ENCODE peak calls at places on chromosomes 13 and 19, in six cellular contexts. One of them, this sample, is unnamed.

GRCh38 chr13:110869805-110870706 is 44.8 kb downstream of the ANKRD10 start:
- DNase-seq in body of pancreas: peak
- DNase-seq in H54: peak
- DNase-seq in nephron progenitor cell: no peak
- DNase-seq in NCI-H146: peak
- DNase-seq in stimulated activated effector memory CD8-positive, alpha-beta T cell treated with anti-CD3 and anti-CD28 coated beads, Interleukin-12 subunit alpha, Interleukin-12 subunit beta, amount 100 ng/mL, for 72 hours: no peak
- DNase-seq in this sample: no peak

GRCh38 chr13:42745655-42746054 is 35.7 kb upstream of the FAM216B start:
- DNase-seq in body of pancreas: no peak
- DNase-seq in H54: no peak
- DNase-seq in nephron progenitor cell: no peak
- DNase-seq in NCI-H146: no peak
- DNase-seq in stimulated activated effector memory CD8-positive, alpha-beta T cell treated with anti-CD3 and anti-CD28 coated beads, Interleukin-12 subunit alpha, Interleukin-12 subunit beta, amount 100 ng/mL, for 72 hours: no peak
- DNase-seq in this sample: no peak

GRCh38 chr13:27789495-27790303 is 2.6 kb upstream of the GSX1 start:
- DNase-seq in body of pancreas: no peak
- DNase-seq in H54: no peak
- DNase-seq in nephron progenitor cell: peak
- DNase-seq in NCI-H146: peak
- DNase-seq in stimulated activated effector memory CD8-positive, alpha-beta T cell treated with anti-CD3 and anti-CD28 coated beads, Interleukin-12 subunit alpha, Interleukin-12 subunit beta, amount 100 ng/mL, for 72 hours: no peak
- DNase-seq in this sample: no peak

GRCh38 chr13:36163303-36163702 is 32.1 kb upstream of the DCLK1 start:
- DNase-seq in body of pancreas: no peak
- DNase-seq in H54: no peak
- DNase-seq in nephron progenitor cell: no peak
- DNase-seq in NCI-H146: peak
- DNase-seq in stimulated activated effector memory CD8-positive, alpha-beta T cell treated with anti-CD3 and anti-CD28 coated beads, Interleukin-12 subunit alpha, Interleukin-12 subunit beta, amount 100 ng/mL, for 72 hours: no peak
- DNase-seq in this sample: no peak

GRCh38 chr13:97125051-97125809 is 96.9 kb upstream of the MBNL2 start:
- DNase-seq in body of pancreas: peak
- DNase-seq in H54: no peak
- DNase-seq in nephron progenitor cell: peak
- DNase-seq in NCI-H146: no peak
- DNase-seq in stimulated activated effector memory CD8-positive, alpha-beta T cell treated with anti-CD3 and anti-CD28 coated beads, Interleukin-12 subunit alpha, Interleukin-12 subunit beta, amount 100 ng/mL, for 72 hours: no peak
- DNase-seq in this sample: no peak

GRCh38 chr19:17073869-17074627 is 1.2 kb downstream of the HAUS8 start:
- DNase-seq in body of pancreas: no peak
- DNase-seq in H54: no peak
- DNase-seq in nephron progenitor cell: no peak
- DNase-seq in NCI-H146: peak
- DNase-seq in stimulated activated effector memory CD8-positive, alpha-beta T cell treated with anti-CD3 and anti-CD28 coated beads, Interleukin-12 subunit alpha, Interleukin-12 subunit beta, amount 100 ng/mL, for 72 hours: no peak
- DNase-seq in this sample: peak

GRCh38 chr13:46995874-46996273 is 99.0 kb upstream of the HTR2A start:
- DNase-seq in body of pancreas: no peak
- DNase-seq in H54: no peak
- DNase-seq in nephron progenitor cell: no peak
- DNase-seq in NCI-H146: no peak
- DNase-seq in stimulated activated effector memory CD8-positive, alpha-beta T cell treated with anti-CD3 and anti-CD28 coated beads, Interleukin-12 subunit alpha, Interleukin-12 subunit beta, amount 100 ng/mL, for 72 hours: no peak
- DNase-seq in this sample: no peak

GRCh38 chr19:6088677-6089063 is 21.6 kb downstream of the RFX2 start:
- DNase-seq in body of pancreas: no peak
- DNase-seq in H54: no peak
- DNase-seq in nephron progenitor cell: no peak
- DNase-seq in NCI-H146: no peak
- DNase-seq in stimulated activated effector memory CD8-positive, alpha-beta T cell treated with anti-CD3 and anti-CD28 coated beads, Interleukin-12 subunit alpha, Interleukin-12 subunit beta, amount 100 ng/mL, for 72 hours: no peak
- DNase-seq in this sample: no peak

GRCh38 chr13:44972956-44973581 is 16.2 kb downstream of the NUFIP1 start:
- DNase-seq in body of pancreas: no peak
- DNase-seq in H54: no peak
- DNase-seq in nephron progenitor cell: no peak
- DNase-seq in NCI-H146: peak
- DNase-seq in stimulated activated effector memory CD8-positive, alpha-beta T cell treated with anti-CD3 and anti-CD28 coated beads, Interleukin-12 subunit alpha, Interleukin-12 subunit beta, amount 100 ng/mL, for 72 hours: no peak
- DNase-seq in this sample: no peak

GRCh38 chr19:8455018-8455417 is 10.2 kb downstream of the HNRNPM start:
- DNase-seq in body of pancreas: no peak
- DNase-seq in H54: no peak
- DNase-seq in nephron progenitor cell: no peak
- DNase-seq in NCI-H146: no peak
- DNase-seq in stimulated activated effector memory CD8-positive, alpha-beta T cell treated with anti-CD3 and anti-CD28 coated beads, Interleukin-12 subunit alpha, Interleukin-12 subunit beta, amount 100 ng/mL, for 72 hours: no peak
- DNase-seq in this sample: no peak

GRCh38 chr19:16836115-16836905 is 7.1 kb downstream of the SIN3B start:
- DNase-seq in body of pancreas: peak
- DNase-seq in H54: no peak
- DNase-seq in nephron progenitor cell: no peak
- DNase-seq in NCI-H146: no peak
- DNase-seq in stimulated activated effector memory CD8-positive, alpha-beta T cell treated with anti-CD3 and anti-CD28 coated beads, Interleukin-12 subunit alpha, Interleukin-12 subunit beta, amount 100 ng/mL, for 72 hours: no peak
- DNase-seq in this sample: peak

GRCh38 chr13:96632536-96633320 is 361.5 kb downstream of the OXGR1 start:
- DNase-seq in body of pancreas: no peak
- DNase-seq in H54: no peak
- DNase-seq in nephron progenitor cell: no peak
- DNase-seq in NCI-H146: no peak
- DNase-seq in stimulated activated effector memory CD8-positive, alpha-beta T cell treated with anti-CD3 and anti-CD28 coated beads, Interleukin-12 subunit alpha, Interleukin-12 subunit beta, amount 100 ng/mL, for 72 hours: no peak
- DNase-seq in this sample: no peak

GRCh38 chr13:33283195-33283910 is 2.2 kb downstream of the STARD13 start:
- DNase-seq in body of pancreas: no peak
- DNase-seq in H54: no peak
- DNase-seq in nephron progenitor cell: no peak
- DNase-seq in NCI-H146: no peak
- DNase-seq in stimulated activated effector memory CD8-positive, alpha-beta T cell treated with anti-CD3 and anti-CD28 coated beads, Interleukin-12 subunit alpha, Interleukin-12 subunit beta, amount 100 ng/mL, for 72 hours: no peak
- DNase-seq in this sample: no peak

GRCh38 chr13:76816394-76816793 is 69.8 kb downstream of the KCTD12 start:
- DNase-seq in body of pancreas: no peak
- DNase-seq in H54: no peak
- DNase-seq in nephron progenitor cell: no peak
- DNase-seq in NCI-H146: peak
- DNase-seq in stimulated activated effector memory CD8-positive, alpha-beta T cell treated with anti-CD3 and anti-CD28 coated beads, Interleukin-12 subunit alpha, Interleukin-12 subunit beta, amount 100 ng/mL, for 72 hours: no peak
- DNase-seq in this sample: no peak

GRCh38 chr13:40102854-40103253 is 447.4 kb downstream of the COG6 start:
- DNase-seq in body of pancreas: no peak
- DNase-seq in H54: peak
- DNase-seq in nephron progenitor cell: no peak
- DNase-seq in NCI-H146: no peak
- DNase-seq in stimulated activated effector memory CD8-positive, alpha-beta T cell treated with anti-CD3 and anti-CD28 coated beads, Interleukin-12 subunit alpha, Interleukin-12 subunit beta, amount 100 ng/mL, for 72 hours: peak
- DNase-seq in this sample: no peak

GRCh38 chr13:36891752-36892151 is 28.3 kb downstream of the SMAD9 start:
- DNase-seq in body of pancreas: no peak
- DNase-seq in H54: no peak
- DNase-seq in nephron progenitor cell: no peak
- DNase-seq in NCI-H146: no peak
- DNase-seq in stimulated activated effector memory CD8-positive, alpha-beta T cell treated with anti-CD3 and anti-CD28 coated beads, Interleukin-12 subunit alpha, Interleukin-12 subunit beta, amount 100 ng/mL, for 72 hours: no peak
- DNase-seq in this sample: no peak

GRCh38 chr19:35291916-35292315 is at the start of gene MAG:
- DNase-seq in body of pancreas: no peak
- DNase-seq in H54: no peak
- DNase-seq in nephron progenitor cell: no peak
- DNase-seq in NCI-H146: no peak
- DNase-seq in stimulated activated effector memory CD8-positive, alpha-beta T cell treated with anti-CD3 and anti-CD28 coated beads, Interleukin-12 subunit alpha, Interleukin-12 subunit beta, amount 100 ng/mL, for 72 hours: no peak
- DNase-seq in this sample: no peak

GRCh38 chr19:4375164-4375619 is 25.2 kb downstream of the SH3GL1 start:
- DNase-seq in body of pancreas: peak
- DNase-seq in H54: no peak
- DNase-seq in nephron progenitor cell: no peak
- DNase-seq in NCI-H146: peak
- DNase-seq in stimulated activated effector memory CD8-positive, alpha-beta T cell treated with anti-CD3 and anti-CD28 coated beads, Interleukin-12 subunit alpha, Interleukin-12 subunit beta, amount 100 ng/mL, for 72 hours: no peak
- DNase-seq in this sample: no peak

GRCh38 chr13:23723463-23723862 is 153.3 kb downstream of the TNFRSF19 start:
- DNase-seq in body of pancreas: peak
- DNase-seq in H54: no peak
- DNase-seq in nephron progenitor cell: no peak
- DNase-seq in NCI-H146: no peak
- DNase-seq in stimulated activated effector memory CD8-positive, alpha-beta T cell treated with anti-CD3 and anti-CD28 coated beads, Interleukin-12 subunit alpha, Interleukin-12 subunit beta, amount 100 ng/mL, for 72 hours: no peak
- DNase-seq in this sample: no peak

GRCh38 chr13:51270606-51271005 is 48.4 kb downstream of the FAM124A start:
- DNase-seq in body of pancreas: no peak
- DNase-seq in H54: no peak
- DNase-seq in nephron progenitor cell: no peak
- DNase-seq in NCI-H146: no peak
- DNase-seq in stimulated activated effector memory CD8-positive, alpha-beta T cell treated with anti-CD3 and anti-CD28 coated beads, Interleukin-12 subunit alpha, Interleukin-12 subunit beta, amount 100 ng/mL, for 72 hours: no peak
- DNase-seq in this sample: no peak

GRCh38 chr13:107562222-107562621 is 653.1 kb downstream of the LIG4 start:
- DNase-seq in body of pancreas: no peak
- DNase-seq in H54: no peak
- DNase-seq in nephron progenitor cell: no peak
- DNase-seq in NCI-H146: no peak
- DNase-seq in stimulated activated effector memory CD8-positive, alpha-beta T cell treated with anti-CD3 and anti-CD28 coated beads, Interleukin-12 subunit alpha, Interleukin-12 subunit beta, amount 100 ng/mL, for 72 hours: no peak
- DNase-seq in this sample: no peak

GRCh38 chr13:46288570-46289259 is 77.0 kb downstream of the LRRC63 start:
- DNase-seq in body of pancreas: no peak
- DNase-seq in H54: no peak
- DNase-seq in nephron progenitor cell: peak
- DNase-seq in NCI-H146: peak
- DNase-seq in stimulated activated effector memory CD8-positive, alpha-beta T cell treated with anti-CD3 and anti-CD28 coated beads, Interleukin-12 subunit alpha, Interleukin-12 subunit beta, amount 100 ng/mL, for 72 hours: no peak
- DNase-seq in this sample: peak

GRCh38 chr13:24618219-24618955 is 61.8 kb upstream of the ATP12A start:
- DNase-seq in body of pancreas: peak
- DNase-seq in H54: no peak
- DNase-seq in nephron progenitor cell: no peak
- DNase-seq in NCI-H146: no peak
- DNase-seq in stimulated activated effector memory CD8-positive, alpha-beta T cell treated with anti-CD3 and anti-CD28 coated beads, Interleukin-12 subunit alpha, Interleukin-12 subunit beta, amount 100 ng/mL, for 72 hours: peak
- DNase-seq in this sample: peak

GRCh38 chr13:100646030-100646673 is 28.4 kb downstream of the TMTC4 start:
- DNase-seq in body of pancreas: no peak
- DNase-seq in H54: peak
- DNase-seq in nephron progenitor cell: peak
- DNase-seq in NCI-H146: peak
- DNase-seq in stimulated activated effector memory CD8-positive, alpha-beta T cell treated with anti-CD3 and anti-CD28 coated beads, Interleukin-12 subunit alpha, Interleukin-12 subunit beta, amount 100 ng/mL, for 72 hours: no peak
- DNase-seq in this sample: no peak

GRCh38 chr19:10776900-10777650 is 58.9 kb downstream of the TMED1 start:
- DNase-seq in body of pancreas: no peak
- DNase-seq in H54: no peak
- DNase-seq in nephron progenitor cell: no peak
- DNase-seq in NCI-H146: no peak
- DNase-seq in stimulated activated effector memory CD8-positive, alpha-beta T cell treated with anti-CD3 and anti-CD28 coated beads, Interleukin-12 subunit alpha, Interleukin-12 subunit beta, amount 100 ng/mL, for 72 hours: no peak
- DNase-seq in this sample: peak

GRCh38 chr19:4967738-4968461 is 1.0 kb upstream of the KDM4B start:
- DNase-seq in body of pancreas: no peak
- DNase-seq in H54: no peak
- DNase-seq in nephron progenitor cell: no peak
- DNase-seq in NCI-H146: no peak
- DNase-seq in stimulated activated effector memory CD8-positive, alpha-beta T cell treated with anti-CD3 and anti-CD28 coated beads, Interleukin-12 subunit alpha, Interleukin-12 subunit beta, amount 100 ng/mL, for 72 hours: no peak
- DNase-seq in this sample: no peak

GRCh38 chr13:26549713-26550112 is 7.8 kb upstream of the WASF3 start:
- DNase-seq in body of pancreas: no peak
- DNase-seq in H54: no peak
- DNase-seq in nephron progenitor cell: no peak
- DNase-seq in NCI-H146: no peak
- DNase-seq in stimulated activated effector memory CD8-positive, alpha-beta T cell treated with anti-CD3 and anti-CD28 coated beads, Interleukin-12 subunit alpha, Interleukin-12 subunit beta, amount 100 ng/mL, for 72 hours: no peak
- DNase-seq in this sample: no peak

GRCh38 chr19:49343127-49343526 is 7.9 kb downstream of the CD37 start:
- DNase-seq in body of pancreas: no peak
- DNase-seq in H54: no peak
- DNase-seq in nephron progenitor cell: no peak
- DNase-seq in NCI-H146: no peak
- DNase-seq in stimulated activated effector memory CD8-positive, alpha-beta T cell treated with anti-CD3 and anti-CD28 coated beads, Interleukin-12 subunit alpha, Interleukin-12 subunit beta, amount 100 ng/mL, for 72 hours: no peak
- DNase-seq in this sample: no peak

GRCh38 chr13:66992183-66992582 is 238.0 kb downstream of the PCDH9 start:
- DNase-seq in body of pancreas: no peak
- DNase-seq in H54: no peak
- DNase-seq in nephron progenitor cell: no peak
- DNase-seq in NCI-H146: no peak
- DNase-seq in stimulated activated effector memory CD8-positive, alpha-beta T cell treated with anti-CD3 and anti-CD28 coated beads, Interleukin-12 subunit alpha, Interleukin-12 subunit beta, amount 100 ng/mL, for 72 hours: no peak
- DNase-seq in this sample: no peak

GRCh38 chr19:28882818-28883217 is 330.1 kb downstream of the UQCRFS1 start:
- DNase-seq in body of pancreas: no peak
- DNase-seq in H54: no peak
- DNase-seq in nephron progenitor cell: no peak
- DNase-seq in NCI-H146: no peak
- DNase-seq in stimulated activated effector memory CD8-positive, alpha-beta T cell treated with anti-CD3 and anti-CD28 coated beads, Interleukin-12 subunit alpha, Interleukin-12 subunit beta, amount 100 ng/mL, for 72 hours: no peak
- DNase-seq in this sample: no peak

GRCh38 chr13:48319458-48320395 is 16.2 kb downstream of the RB1 start:
- DNase-seq in body of pancreas: no peak
- DNase-seq in H54: no peak
- DNase-seq in nephron progenitor cell: no peak
- DNase-seq in NCI-H146: no peak
- DNase-seq in stimulated activated effector memory CD8-positive, alpha-beta T cell treated with anti-CD3 and anti-CD28 coated beads, Interleukin-12 subunit alpha, Interleukin-12 subunit beta, amount 100 ng/mL, for 72 hours: no peak
- DNase-seq in this sample: no peak

GRCh38 chr13:34412817-34413365 is 529.2 kb upstream of the NBEA start:
- DNase-seq in body of pancreas: no peak
- DNase-seq in H54: no peak
- DNase-seq in nephron progenitor cell: no peak
- DNase-seq in NCI-H146: no peak
- DNase-seq in stimulated activated effector memory CD8-positive, alpha-beta T cell treated with anti-CD3 and anti-CD28 coated beads, Interleukin-12 subunit alpha, Interleukin-12 subunit beta, amount 100 ng/mL, for 72 hours: no peak
- DNase-seq in this sample: no peak

GRCh38 chr13:21668665-21669599 is 1.9 kb upstream of the FGF9 start:
- DNase-seq in body of pancreas: no peak
- DNase-seq in H54: no peak
- DNase-seq in nephron progenitor cell: peak
- DNase-seq in NCI-H146: no peak
- DNase-seq in stimulated activated effector memory CD8-positive, alpha-beta T cell treated with anti-CD3 and anti-CD28 coated beads, Interleukin-12 subunit alpha, Interleukin-12 subunit beta, amount 100 ng/mL, for 72 hours: no peak
- DNase-seq in this sample: peak

GRCh38 chr19:7602240-7602934 is 6.7 kb downstream of the CAMSAP3 start:
- DNase-seq in body of pancreas: peak
- DNase-seq in H54: no peak
- DNase-seq in nephron progenitor cell: no peak
- DNase-seq in NCI-H146: no peak
- DNase-seq in stimulated activated effector memory CD8-positive, alpha-beta T cell treated with anti-CD3 and anti-CD28 coated beads, Interleukin-12 subunit alpha, Interleukin-12 subunit beta, amount 100 ng/mL, for 72 hours: no peak
- DNase-seq in this sample: no peak

GRCh38 chr19:52923782-52924593 is 760 bp upstream of the ZNF888 start:
- DNase-seq in body of pancreas: peak
- DNase-seq in H54: peak
- DNase-seq in nephron progenitor cell: no peak
- DNase-seq in NCI-H146: no peak
- DNase-seq in stimulated activated effector memory CD8-positive, alpha-beta T cell treated with anti-CD3 and anti-CD28 coated beads, Interleukin-12 subunit alpha, Interleukin-12 subunit beta, amount 100 ng/mL, for 72 hours: no peak
- DNase-seq in this sample: no peak

GRCh38 chr13:101751488-101751887 is 299.0 kb downstream of the ITGBL1 start:
- DNase-seq in body of pancreas: no peak
- DNase-seq in H54: peak
- DNase-seq in nephron progenitor cell: no peak
- DNase-seq in NCI-H146: peak
- DNase-seq in stimulated activated effector memory CD8-positive, alpha-beta T cell treated with anti-CD3 and anti-CD28 coated beads, Interleukin-12 subunit alpha, Interleukin-12 subunit beta, amount 100 ng/mL, for 72 hours: no peak
- DNase-seq in this sample: no peak

GRCh38 chr19:18059297-18059696 is 27.4 kb downstream of the IL12RB1 start:
- DNase-seq in body of pancreas: no peak
- DNase-seq in H54: no peak
- DNase-seq in nephron progenitor cell: no peak
- DNase-seq in NCI-H146: no peak
- DNase-seq in stimulated activated effector memory CD8-positive, alpha-beta T cell treated with anti-CD3 and anti-CD28 coated beads, Interleukin-12 subunit alpha, Interleukin-12 subunit beta, amount 100 ng/mL, for 72 hours: no peak
- DNase-seq in this sample: no peak